ENCODE peak calls at places on chromosomes 12 and 14, in four cellular contexts. One of them, this sample, is unnamed.

GRCh38 chr14:24734917-24735500 is 101.0 kb upstream of the GZMB start:
- DNase-seq in GM12878: no peak
- DNase-seq in K562: peak
- DNase-seq in H1: no peak
- DNase-seq in this sample: peak

GRCh38 chr14:65419593-65420252 is 7.2 kb downstream of the FUT8 start:
- DNase-seq in H1: no peak
- DNase-seq in GM12878: no peak
- DNase-seq in K562: no peak
- DNase-seq in this sample: no peak

GRCh38 chr12:94689002-94689645 is 38.8 kb upstream of the TMCC3 start:
- DNase-seq in K562: no peak
- DNase-seq in GM12878: no peak
- DNase-seq in H1: no peak
- DNase-seq in this sample: peak

GRCh38 chr12:28966049-28966778 is 182.9 kb upstream of the FAR2 start:
- DNase-seq in K562: no peak
- DNase-seq in GM12878: no peak
- DNase-seq in H1: no peak
- DNase-seq in this sample: peak

GRCh38 chr12:332581-333205 is 56.4 kb downstream of the KDM5A start:
- DNase-seq in GM12878: no peak
- DNase-seq in H1: no peak
- DNase-seq in K562: no peak
- DNase-seq in this sample: no peak

GRCh38 chr12:74394647-74395046 is 143.0 kb upstream of the ATXN7L3B start:
- DNase-seq in H1: no peak
- DNase-seq in GM12878: no peak
- DNase-seq in K562: no peak
- DNase-seq in this sample: no peak

GRCh38 chr14:79077096-79077495 is 906.9 kb downstream of the NRXN3 start:
- DNase-seq in H1: no peak
- DNase-seq in GM12878: no peak
- DNase-seq in K562: no peak
- DNase-seq in this sample: no peak

GRCh38 chr12:121786441-121786825 is 7.1 kb downstream of the RHOF start:
- DNase-seq in K562: no peak
- DNase-seq in GM12878: no peak
- DNase-seq in H1: no peak
- DNase-seq in this sample: peak

GRCh38 chr12:76698316-76698715 is 65.6 kb upstream of the ZDHHC17 start:
- DNase-seq in GM12878: no peak
- DNase-seq in K562: no peak
- DNase-seq in H1: no peak
- DNase-seq in this sample: peak

GRCh38 chr12:92058664-92059063 is 87.0 kb downstream of the BTG1 start:
- DNase-seq in GM12878: no peak
- DNase-seq in K562: no peak
- DNase-seq in H1: no peak
- DNase-seq in this sample: no peak

GRCh38 chr12:64083285-64084210 is 138.5 kb downstream of the KICS2 start:
- DNase-seq in K562: no peak
- DNase-seq in GM12878: no peak
- DNase-seq in H1: no peak
- DNase-seq in this sample: peak

GRCh38 chr12:124869011-124869665 is 5.5 kb upstream of the SCARB1 start:
- DNase-seq in H1: no peak
- DNase-seq in K562: peak
- DNase-seq in GM12878: no peak
- DNase-seq in this sample: no peak

GRCh38 chr12:121872546-121873223 is 14.0 kb upstream of the HPD start:
- DNase-seq in H1: no peak
- DNase-seq in GM12878: no peak
- DNase-seq in K562: no peak
- DNase-seq in this sample: peak

DNA sequence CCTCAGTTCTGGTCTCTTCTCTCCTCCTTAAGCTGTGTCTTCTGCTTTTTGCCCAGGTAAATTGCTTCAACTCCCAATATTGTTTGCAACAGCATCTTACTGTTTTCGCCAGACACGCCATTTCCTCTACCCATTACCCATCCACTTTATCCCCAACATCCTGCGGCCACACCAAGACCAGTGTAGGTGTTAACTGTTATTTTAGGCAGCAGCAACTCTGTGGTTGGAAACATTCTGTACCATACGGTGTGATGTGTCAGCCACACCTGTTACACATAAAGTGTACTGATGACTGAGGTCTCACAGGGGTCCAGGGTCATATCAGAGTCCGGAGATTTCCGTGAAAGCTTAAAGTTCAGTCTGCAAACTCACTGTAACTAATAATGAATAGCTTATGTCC is 21.8 kb upstream of the KLRD1 start:
- DNase-seq in GM12878: no peak
- DNase-seq in K562: no peak
- DNase-seq in H1: no peak
- DNase-seq in this sample: no peak
- TF ChIP-seq CHD1 in GM12878: no peak
- TF ChIP-seq CHD1 in K562: no peak
- TF ChIP-seq CHD1 in H1: no peak
- TF ChIP-seq CHD1 in this sample: no peak

DNA sequence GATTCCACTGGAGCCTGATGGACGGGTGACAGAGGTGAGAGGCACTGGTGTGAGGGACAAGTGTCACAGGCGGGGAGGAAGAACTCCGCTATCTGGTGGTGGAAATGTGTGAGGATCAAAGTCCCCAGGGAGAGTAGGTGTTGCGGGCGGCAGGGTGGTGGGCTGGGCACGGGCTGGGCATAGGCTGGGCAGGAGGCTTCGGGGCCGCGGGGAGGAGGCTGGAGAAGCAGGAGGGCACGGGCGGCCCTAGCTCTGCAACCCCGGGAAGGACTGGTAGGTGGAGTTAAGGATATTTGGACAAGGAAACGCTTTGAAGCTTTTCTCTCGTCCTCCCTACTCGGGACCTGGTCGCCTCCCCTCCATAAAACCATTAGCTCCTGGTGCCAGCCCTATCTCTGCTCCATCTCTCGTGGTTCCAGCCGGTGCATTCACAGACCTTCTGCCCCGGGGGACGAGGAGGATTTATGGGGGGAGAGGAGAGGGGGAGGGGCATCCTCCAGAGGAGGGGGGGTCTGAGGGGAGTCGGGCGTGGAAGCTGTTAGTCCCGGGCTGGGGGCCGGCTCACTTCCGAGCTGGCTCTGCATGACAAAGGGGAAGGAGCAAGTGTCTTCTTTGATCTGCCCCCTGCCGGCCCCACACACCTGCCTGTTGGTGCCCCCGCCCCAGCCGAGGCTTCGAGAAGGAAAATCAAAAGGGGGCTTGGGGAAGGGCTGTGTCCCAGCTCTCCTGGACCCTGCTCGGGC is 478 bp downstream of the WNT5B start:
- DNase-seq in H1: no peak
- DNase-seq in K562: no peak
- DNase-seq in GM12878: no peak
- DNase-seq in this sample: no peak
- H3K4me3 ChIP-seq in H1: peak
- H3K4me3 ChIP-seq in K562: no peak
- H3K4me3 ChIP-seq in GM12878: peak
- H3K4me3 ChIP-seq in this sample: peak

GRCh38 chr12:128623748-128624147 is 200.0 kb downstream of the SLC15A4 start:
- DNase-seq in H1: no peak
- DNase-seq in K562: no peak
- DNase-seq in GM12878: no peak
- DNase-seq in this sample: no peak
- TF ChIP-seq CHD1 in H1: no peak
- TF ChIP-seq CHD1 in K562: no peak
- TF ChIP-seq CHD1 in GM12878: no peak
- TF ChIP-seq CHD1 in this sample: no peak

DNA sequence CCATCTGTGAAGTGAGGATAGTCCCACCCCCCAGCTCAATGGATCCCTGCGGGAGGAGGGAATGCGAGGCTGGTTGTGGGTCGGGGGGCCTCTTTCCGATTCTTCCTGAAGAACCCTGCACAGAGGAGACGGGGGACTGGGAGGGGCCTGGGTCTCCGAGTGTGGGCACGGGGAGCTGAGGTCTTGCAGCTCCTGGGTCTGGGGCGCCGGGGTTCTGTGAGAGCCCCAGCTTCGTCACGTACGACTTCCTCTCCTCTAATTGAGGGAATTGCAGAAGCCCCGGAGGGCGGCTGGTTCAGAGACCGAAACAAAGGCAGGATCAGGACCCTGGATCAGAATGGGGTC is 66.6 kb downstream of the DIO3 start:
- DNase-seq in GM12878: no peak
- DNase-seq in H1: no peak
- DNase-seq in K562: no peak
- DNase-seq in this sample: no peak
- H3K4me3 ChIP-seq in GM12878: no peak
- H3K4me3 ChIP-seq in H1: no peak
- H3K4me3 ChIP-seq in K562: no peak
- H3K4me3 ChIP-seq in this sample: no peak

GRCh38 chr12:110253176-110253575 is 27.9 kb upstream of the ATP2A2 start:
- DNase-seq in H1: no peak
- DNase-seq in GM12878: no peak
- DNase-seq in K562: peak
- DNase-seq in this sample: peak
- TF ChIP-seq CHD1 in H1: no peak
- TF ChIP-seq CHD1 in GM12878: no peak
- TF ChIP-seq CHD1 in K562: no peak
- TF ChIP-seq CHD1 in this sample: no peak

DNA sequence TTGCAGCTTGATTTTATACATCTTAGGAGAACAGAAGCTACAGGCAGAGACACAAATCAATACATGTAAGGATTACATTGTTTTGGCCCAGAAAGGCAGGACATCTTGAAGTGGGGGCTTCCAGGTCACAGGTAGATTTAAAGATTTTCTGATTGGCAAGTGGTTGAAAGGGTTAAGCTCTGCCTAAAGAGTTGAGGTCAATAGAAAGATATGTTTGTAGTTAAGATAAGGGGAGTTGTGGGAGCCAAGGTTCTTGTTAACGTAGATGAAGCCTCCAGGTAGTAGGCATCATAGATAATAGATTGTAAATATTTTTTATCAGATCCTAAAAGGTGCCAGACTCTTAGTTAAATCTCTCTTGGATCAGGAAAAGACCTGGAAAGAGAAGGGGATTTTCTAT is 5.5 kb upstream of the DHRS2 start:
- DNase-seq in K562: no peak
- DNase-seq in GM12878: no peak
- DNase-seq in H1: no peak
- DNase-seq in this sample: no peak
- H3K4me3 ChIP-seq in K562: no peak
- H3K4me3 ChIP-seq in GM12878: no peak
- H3K4me3 ChIP-seq in H1: no peak
- H3K4me3 ChIP-seq in this sample: no peak